ENCODE peak calls at places on chromosomes 7 and 10, in five cellular contexts. F, Z, Q, X and U are unnamed samples.

GRCh38 chr10:131578472-131578970 is 267.0 kb upstream of the TCERG1L start:
- DNase-seq in Q (no peak), Z (no peak), F (no peak), X (no peak), U (no peak)

GRCh38 chr10:623039-623438 is 66.4 kb downstream of the DIP2C start:
- DNase-seq in F (peak), X (no peak), Z (no peak), Q (no peak), U (no peak)

GRCh38 chr10:91247360-91248111 is 27.1 kb downstream of the PCGF5 start:
- DNase-seq in Q (no peak), X (peak), F (no peak), Z (no peak), U (no peak)

GRCh38 chr7:85851571-85852193 is 664.8 kb upstream of the SEMA3D start:
- DNase-seq in F (no peak), X (peak), Q (no peak), Z (no peak), U (peak)

GRCh38 chr7:25708211-25708610 is 443.8 kb upstream of the NFE2L3 start:
- DNase-seq in F (no peak), X (no peak), Q (no peak), Z (no peak), U (no peak)

GRCh38 chr10:93515963-93516450 is 19.6 kb downstream of the CEP55 start:
- DNase-seq in Z (no peak), F (no peak), X (no peak), Q (no peak), U (no peak)

GRCh38 chr7:15396210-15397158 is 165.3 kb downstream of the AGMO start:
- DNase-seq in Z (no peak), F (no peak), Q (no peak), X (no peak), U (no peak)

GRCh38 chr10:72009430-72010081 is 45.4 kb downstream of the CHST3 start:
- DNase-seq in Z (no peak), X (peak), F (peak), Q (peak), U (no peak)

GRCh38 chr7:44277851-44278250 is 47.5 kb downstream of the CAMK2B start:
- DNase-seq in Q (peak), Z (no peak), F (no peak), X (no peak), U (no peak)

GRCh38 chr7:16929146-16929762 is 47.5 kb upstream of the AGR3 start:
- DNase-seq in F (no peak), Q (no peak), X (no peak), Z (no peak), U (peak)
- H3K4me3 ChIP-seq in F (no peak), Q (no peak), X (no peak), Z (no peak), U (no peak)

DNA sequence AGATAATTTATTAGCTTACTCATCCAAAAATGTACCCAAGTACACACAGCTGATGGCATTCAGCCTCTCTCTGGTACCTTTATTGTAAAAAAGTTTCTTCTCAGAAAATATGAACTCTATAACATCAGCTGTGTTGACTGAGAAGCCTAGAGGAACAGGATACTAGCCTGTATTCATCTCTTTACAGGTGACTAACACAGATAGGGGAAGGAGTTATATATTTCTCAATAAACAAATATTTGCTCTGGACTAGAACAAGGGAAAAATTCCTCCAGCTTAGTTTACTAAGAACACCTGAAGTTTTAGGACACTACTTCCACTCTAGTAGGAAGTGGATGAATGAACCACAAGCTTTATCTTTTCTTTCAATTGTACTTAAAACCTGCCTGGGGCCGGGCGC is 67.8 kb downstream of the ZNF248 start:
- DNase-seq in Q (no peak), F (no peak), X (no peak), Z (no peak), U (no peak)
- H3K4me3 ChIP-seq in Q (no peak), F (no peak), X (no peak), Z (no peak), U (no peak)

GRCh38 chr10:75660833-75661232 is 229.4 kb downstream of the LRMDA start:
- DNase-seq in Z (no peak), Q (no peak), X (no peak), F (no peak), U (no peak)

GRCh38 chr10:75658915-75659314 is 227.5 kb downstream of the LRMDA start:
- DNase-seq in Z (no peak), F (no peak), X (no peak), Q (no peak), U (no peak)

GRCh38 chr10:75658036-75658435 is 226.6 kb downstream of the LRMDA start:
- DNase-seq in Z (no peak), F (no peak), Q (no peak), X (no peak), U (no peak)

GRCh38 chr10:75657351-75657750 is 225.9 kb downstream of the LRMDA start:
- DNase-seq in X (no peak), F (no peak), Q (no peak), Z (no peak), U (no peak)

GRCh38 chr10:75658496-75658895 is 227.1 kb downstream of the LRMDA start:
- DNase-seq in Z (no peak), X (no peak), Q (no peak), F (no peak), U (no peak)
- H3K4me3 ChIP-seq in Z (no peak), X (no peak), Q (no peak), F (no peak), U (no peak)

GRCh38 chr7:129777195-129777844 is 165.8 kb downstream of the NRF1 start:
- DNase-seq in Z (no peak), Q (no peak), X (peak), F (no peak), U (no peak)

GRCh38 chr7:129774871-129775694 is 163.6 kb downstream of the NRF1 start:
- DNase-seq in F (no peak), Z (no peak), X (no peak), Q (no peak), U (no peak)

GRCh38 chr7:129774359-129774758 is 162.8 kb downstream of the NRF1 start:
- DNase-seq in Z (no peak), Q (no peak), F (peak), X (peak), U (no peak)

GRCh38 chr7:129776397-129776792 is 164.9 kb downstream of the NRF1 start:
- DNase-seq in Q (no peak), F (no peak), Z (no peak), X (peak), U (no peak)

DNA sequence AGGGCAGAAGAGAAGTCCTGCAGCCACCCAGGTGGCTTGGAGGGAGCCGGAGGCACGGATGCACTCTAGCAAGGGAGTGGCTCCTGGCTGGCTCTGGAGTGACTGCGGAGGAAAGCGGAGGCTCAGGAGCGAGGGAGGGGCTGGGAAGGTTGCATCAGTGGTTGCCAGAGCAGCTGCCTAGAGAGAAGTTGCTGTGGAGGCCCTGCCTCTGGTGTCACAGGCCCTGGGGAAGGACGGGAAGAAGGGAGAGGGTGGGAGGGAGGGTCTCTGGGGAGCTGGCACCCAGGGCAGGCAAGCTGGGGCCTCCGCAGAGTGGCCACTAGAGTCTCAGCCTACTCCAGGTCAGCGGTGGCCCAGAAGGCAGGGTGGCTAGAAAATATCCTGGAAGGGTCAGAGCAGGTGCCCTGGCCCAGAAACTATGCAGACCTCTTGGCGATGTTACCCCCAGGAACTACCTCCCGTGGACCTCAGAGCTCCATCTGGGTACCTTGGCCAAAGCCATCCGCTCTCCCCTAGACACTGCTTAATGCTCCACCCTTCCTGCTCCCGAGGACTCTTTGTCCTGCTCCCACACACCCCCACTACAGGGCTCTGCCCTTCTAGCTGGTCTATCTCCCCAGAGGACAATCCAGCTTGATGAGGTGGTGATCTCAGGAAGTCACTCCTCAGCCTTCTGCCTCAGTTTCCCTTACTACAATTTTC is 164.3 kb downstream of the NRF1 start:
- DNase-seq in Z (no peak), X (peak), Q (no peak), F (no peak), U (no peak)
- H3K4me3 ChIP-seq in Z (no peak), X (peak), Q (no peak), F (no peak), U (no peak)

GRCh38 chr7:101733713-101734475 is 83.5 kb upstream of the CUX1 start:
- DNase-seq in X (peak), Q (no peak), Z (no peak), F (peak), U (no peak)
- H3K4me3 ChIP-seq in X (peak), Q (peak), Z (no peak), F (peak), U (no peak)

DNA sequence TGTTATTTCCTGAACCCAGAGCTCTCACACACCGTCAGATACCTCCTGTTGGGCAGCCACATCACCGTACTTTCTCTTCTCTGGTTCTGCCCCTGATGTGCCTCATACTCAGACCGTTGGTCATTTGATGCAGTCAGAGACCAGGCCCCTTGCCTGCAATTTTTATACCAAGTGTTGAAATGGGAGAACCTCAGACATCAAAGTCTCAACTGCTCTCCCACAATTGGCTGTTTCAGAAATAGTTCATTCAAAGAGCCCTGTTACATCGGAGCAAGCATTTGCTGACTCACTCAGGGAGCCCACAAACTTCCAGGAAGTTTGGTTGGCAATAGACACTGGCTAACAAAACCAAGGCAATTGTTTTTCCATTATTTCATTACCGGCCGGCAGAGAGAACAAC is 33.5 kb upstream of the ADAM12 start:
- DNase-seq in Z (no peak), Q (no peak), F (no peak), X (no peak), U (no peak)
- H3K4me3 ChIP-seq in Z (no peak), Q (no peak), F (no peak), X (no peak), U (no peak)

DNA sequence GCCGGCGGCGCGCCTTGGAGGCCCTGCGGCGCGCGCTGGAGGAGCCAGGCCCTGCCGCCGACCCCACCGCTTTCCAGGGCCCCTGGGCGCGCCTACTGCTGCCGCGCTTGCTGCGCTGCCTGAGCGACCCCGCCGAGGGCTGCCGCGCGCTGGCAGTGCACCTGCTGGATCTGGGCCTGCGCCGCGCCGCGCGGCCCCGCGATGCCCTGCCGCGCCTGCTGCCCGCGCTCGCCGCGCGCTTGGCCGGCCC is 280 bp downstream of the DNAAF5 start:
- DNase-seq in X (no peak), Q (no peak), F (no peak), Z (no peak), U (no peak)
- H3K4me3 ChIP-seq in X (peak), Q (peak), F (peak), Z (peak), U (peak)